ENCODE peak calls at places on chromosomes 5 and 9, in seven cellular contexts. One of them, this sample, is unnamed.

GRCh38 chr5:128965011-128965637 is at the start of gene SLC27A6:
- DNase-seq in kidney tubule cell: peak; percentile 8
- DNase-seq in T-helper 9 cell: no peak
- DNase-seq in activated CD4-positive, alpha-beta T cell treated with anti-CD3 and anti-CD28 coated beads for 36 hours: peak; percentile 5
- DNase-seq in IMR-90: no peak
- DNase-seq in GDM1: no peak
- DNase-seq in NAMALWA: no peak
- DNase-seq in this sample: no peak

GRCh38 chr5:157744055-157745011 is 821 bp downstream of the LSM11 start:
- DNase-seq in kidney tubule cell: peak; percentile 21
- DNase-seq in T-helper 9 cell: peak; percentile 5
- DNase-seq in activated CD4-positive, alpha-beta T cell treated with anti-CD3 and anti-CD28 coated beads for 36 hours: peak; percentile 50
- DNase-seq in IMR-90: no peak
- DNase-seq in GDM1: no peak
- DNase-seq in NAMALWA: peak; percentile 49
- DNase-seq in this sample: no peak

GRCh38 chr9:80066931-80067330 is 495.2 kb downstream of the TLE4 start:
- DNase-seq in kidney tubule cell: peak; percentile 41
- DNase-seq in T-helper 9 cell: no peak
- DNase-seq in activated CD4-positive, alpha-beta T cell treated with anti-CD3 and anti-CD28 coated beads for 36 hours: no peak
- DNase-seq in IMR-90: no peak
- DNase-seq in GDM1: no peak
- DNase-seq in NAMALWA: no peak
- DNase-seq in this sample: no peak

GRCh38 chr9:94945191-94946144 is 219.0 kb downstream of the AOPEP start:
- DNase-seq in kidney tubule cell: peak; percentile 77
- DNase-seq in T-helper 9 cell: no peak
- DNase-seq in activated CD4-positive, alpha-beta T cell treated with anti-CD3 and anti-CD28 coated beads for 36 hours: no peak
- DNase-seq in IMR-90: peak; percentile 96
- DNase-seq in GDM1: no peak
- DNase-seq in NAMALWA: no peak
- DNase-seq in this sample: no peak

GRCh38 chr5:135445306-135445940 is 1.7 kb downstream of the DCANP1 start:
- DNase-seq in kidney tubule cell: no peak
- DNase-seq in T-helper 9 cell: no peak
- DNase-seq in activated CD4-positive, alpha-beta T cell treated with anti-CD3 and anti-CD28 coated beads for 36 hours: no peak
- DNase-seq in IMR-90: no peak
- DNase-seq in GDM1: peak; percentile 32
- DNase-seq in NAMALWA: no peak
- DNase-seq in this sample: no peak

GRCh38 chr5:69217154-69217731 is 17.4 kb upstream of the CDK7 start:
- DNase-seq in kidney tubule cell: no peak
- DNase-seq in T-helper 9 cell: peak; percentile 97
- DNase-seq in activated CD4-positive, alpha-beta T cell treated with anti-CD3 and anti-CD28 coated beads for 36 hours: peak; percentile 97
- DNase-seq in IMR-90: no peak
- DNase-seq in GDM1: no peak
- DNase-seq in NAMALWA: no peak
- DNase-seq in this sample: no peak

GRCh38 chr5:95858023-95858461 is 35.5 kb upstream of the GLRX start:
- DNase-seq in kidney tubule cell: peak; percentile 70
- DNase-seq in T-helper 9 cell: no peak
- DNase-seq in activated CD4-positive, alpha-beta T cell treated with anti-CD3 and anti-CD28 coated beads for 36 hours: no peak
- DNase-seq in IMR-90: peak; percentile 93
- DNase-seq in GDM1: no peak
- DNase-seq in NAMALWA: no peak
- DNase-seq in this sample: no peak

GRCh38 chr9:136159851-136160250 is 41.2 kb upstream of the TMEM250 start:
- DNase-seq in kidney tubule cell: no peak
- DNase-seq in T-helper 9 cell: no peak
- DNase-seq in activated CD4-positive, alpha-beta T cell treated with anti-CD3 and anti-CD28 coated beads for 36 hours: no peak
- DNase-seq in IMR-90: no peak
- DNase-seq in GDM1: no peak
- DNase-seq in NAMALWA: no peak
- DNase-seq in this sample: no peak

GRCh38 chr5:79694652-79695051 is 5.0 kb downstream of the CMYA5 start:
- DNase-seq in kidney tubule cell: no peak
- DNase-seq in T-helper 9 cell: no peak
- DNase-seq in activated CD4-positive, alpha-beta T cell treated with anti-CD3 and anti-CD28 coated beads for 36 hours: no peak
- DNase-seq in IMR-90: peak; percentile 47
- DNase-seq in GDM1: no peak
- DNase-seq in NAMALWA: no peak
- DNase-seq in this sample: no peak

GRCh38 chr9:104900871-104901270 is 27.1 kb downstream of the ABCA1 start:
- DNase-seq in kidney tubule cell: no peak
- DNase-seq in T-helper 9 cell: no peak
- DNase-seq in activated CD4-positive, alpha-beta T cell treated with anti-CD3 and anti-CD28 coated beads for 36 hours: no peak
- DNase-seq in IMR-90: no peak
- DNase-seq in GDM1: no peak
- DNase-seq in NAMALWA: no peak
- DNase-seq in this sample: no peak

GRCh38 chr5:159567461-159567860 is 237.2 kb upstream of the IL12B start:
- DNase-seq in kidney tubule cell: no peak
- DNase-seq in T-helper 9 cell: no peak
- DNase-seq in activated CD4-positive, alpha-beta T cell treated with anti-CD3 and anti-CD28 coated beads for 36 hours: no peak
- DNase-seq in IMR-90: no peak
- DNase-seq in GDM1: no peak
- DNase-seq in NAMALWA: no peak
- DNase-seq in this sample: no peak

GRCh38 chr9:82588801-82589200 is 474.1 kb downstream of the RASEF start:
- DNase-seq in kidney tubule cell: no peak
- DNase-seq in T-helper 9 cell: no peak
- DNase-seq in activated CD4-positive, alpha-beta T cell treated with anti-CD3 and anti-CD28 coated beads for 36 hours: no peak
- DNase-seq in IMR-90: no peak
- DNase-seq in GDM1: no peak
- DNase-seq in NAMALWA: no peak
- DNase-seq in this sample: no peak

GRCh38 chr9:126307306-126308061 is 19.1 kb upstream of the MVB12B start:
- DNase-seq in kidney tubule cell: no peak
- DNase-seq in T-helper 9 cell: no peak
- DNase-seq in activated CD4-positive, alpha-beta T cell treated with anti-CD3 and anti-CD28 coated beads for 36 hours: no peak
- DNase-seq in IMR-90: no peak
- DNase-seq in GDM1: no peak
- DNase-seq in NAMALWA: no peak
- DNase-seq in this sample: no peak

GRCh38 chr5:13930721-13931246 is 13.7 kb downstream of the DNAH5 start:
- DNase-seq in kidney tubule cell: no peak
- DNase-seq in T-helper 9 cell: no peak
- DNase-seq in activated CD4-positive, alpha-beta T cell treated with anti-CD3 and anti-CD28 coated beads for 36 hours: no peak
- DNase-seq in IMR-90: no peak
- DNase-seq in GDM1: no peak
- DNase-seq in NAMALWA: no peak
- DNase-seq in this sample: no peak

GRCh38 chr9:35844628-35845301 is 15.7 kb downstream of the TMEM8B start:
- DNase-seq in kidney tubule cell: peak; percentile 93
- DNase-seq in T-helper 9 cell: peak; percentile 12
- DNase-seq in activated CD4-positive, alpha-beta T cell treated with anti-CD3 and anti-CD28 coated beads for 36 hours: peak; percentile 28
- DNase-seq in IMR-90: peak; percentile 94
- DNase-seq in GDM1: peak; percentile 73
- DNase-seq in NAMALWA: peak; percentile 82
- DNase-seq in this sample: peak; percentile 97

GRCh38 chr9:28539432-28539831 is 966.2 kb upstream of the C9orf72 start:
- DNase-seq in kidney tubule cell: no peak
- DNase-seq in T-helper 9 cell: no peak
- DNase-seq in activated CD4-positive, alpha-beta T cell treated with anti-CD3 and anti-CD28 coated beads for 36 hours: no peak
- DNase-seq in IMR-90: no peak
- DNase-seq in GDM1: no peak
- DNase-seq in NAMALWA: no peak
- DNase-seq in this sample: no peak

GRCh38 chr5:1385395-1386273 is 40.7 kb upstream of the CLPTM1L start:
- DNase-seq in kidney tubule cell: peak; percentile 73
- DNase-seq in T-helper 9 cell: peak; percentile 73
- DNase-seq in activated CD4-positive, alpha-beta T cell treated with anti-CD3 and anti-CD28 coated beads for 36 hours: peak; percentile 89
- DNase-seq in IMR-90: peak; percentile 3
- DNase-seq in GDM1: no peak
- DNase-seq in NAMALWA: peak; percentile 85
- DNase-seq in this sample: peak; percentile 48

This sample was measured in AML-193.